ENCODE peak calls at places on chromosomes 16 and 17, in five cellular contexts. F, T, U, Z and P are unnamed samples.

GRCh38 chr16:67530013-67530939 is 1.6 kb downstream of the RIPOR1 start:
- DNase-seq in F (no peak), T (no peak), U (peak; percentile 60), Z (peak; percentile 89), P (no peak)

GRCh38 chr17:47250855-47251254 is 2.8 kb upstream of the ITGB3 start:
- DNase-seq in F (no peak), T (no peak), U (no peak), Z (no peak), P (no peak)

GRCh38 chr17:33674685-33675084 is 381.6 kb upstream of the ASIC2 start:
- DNase-seq in F (no peak), T (peak; percentile 26), U (peak; percentile 48), Z (peak; percentile 79), P (peak; percentile 79)

GRCh38 chr16:8565498-8565897 is 24.8 kb downstream of the TMEM114 start:
- DNase-seq in F (no peak), T (no peak), U (peak; percentile 6), Z (no peak), P (peak; percentile 8)

GRCh38 chr16:69497876-69498596 is 67.7 kb upstream of the NFAT5 start:
- DNase-seq in F (no peak), T (no peak), U (no peak), Z (no peak), P (no peak)

GRCh38 chr16:9134739-9135138 is 43.3 kb downstream of the HAPSTR1 start:
- DNase-seq in F (no peak), T (no peak), U (peak; percentile 63), Z (peak; percentile 62), P (peak; percentile 55)

GRCh38 chr17:30263552-30264333 is 28.0 kb downstream of the BLMH start:
- DNase-seq in F (no peak), T (no peak), U (peak; percentile 72), Z (peak; percentile 15), P (no peak)

GRCh38 chr17:59972778-59973177 is 8.2 kb upstream of the RNFT1 start:
- DNase-seq in F (no peak), T (no peak), U (no peak), Z (peak; percentile 3), P (no peak)

GRCh38 chr16:830107-830870 is 29.8 kb upstream of the GNG13 start:
- DNase-seq in F (no peak), T (no peak), U (no peak), Z (no peak), P (no peak)

GRCh38 chr17:27756467-27757371 is 43.6 kb downstream of the NOS2 start:
- DNase-seq in F (no peak), T (no peak), U (peak; percentile 68), Z (peak; percentile 42), P (peak; percentile 56)

GRCh38 chr16:75279277-75279676 is 27.9 kb upstream of the BCAR1 start:
- DNase-seq in F (no peak), T (peak; percentile 52), U (no peak), Z (peak; percentile 50), P (peak; percentile 89)

GRCh38 chr16:59683709-59684108 is 949.6 kb upstream of the GOT2 start:
- DNase-seq in F (no peak), T (no peak), U (no peak), Z (peak; percentile 20), P (no peak)

GRCh38 chr17:17321356-17322025 is 18.3 kb downstream of the NT5M start:
- DNase-seq in F (no peak), T (no peak), U (no peak), Z (no peak), P (no peak)

GRCh38 chr16:67562918-67563707 is 787 bp downstream of the CTCF start:
- DNase-seq in F (no peak), T (peak; percentile 41), U (peak; percentile 79), Z (peak; percentile 81), P (peak; percentile 41)

GRCh38 chr16:54093281-54093680 is 193.3 kb downstream of the IRX3 start:
- DNase-seq in F (no peak), T (no peak), U (no peak), Z (no peak), P (no peak)

GRCh38 chr16:53207810-53208752 is 153.3 kb downstream of the CHD9 start:
- DNase-seq in F (no peak), T (peak; percentile 80), U (peak; percentile 94), Z (peak; percentile 89), P (peak; percentile 97)

GRCh38 chr16:56389554-56389953 is 35.8 kb downstream of the AMFR start:
- DNase-seq in F (no peak), T (peak; percentile 94), U (no peak), Z (peak; percentile 99), P (no peak)

GRCh38 chr17:79874329-79874981 is 35.2 kb upstream of the CBX4 start:
- DNase-seq in F (no peak), T (peak; percentile 30), U (peak; percentile 41), Z (peak; percentile 40), P (peak; percentile 29)

GRCh38 chr16:2156025-2156848 is 655 bp downstream of the TRAF7 start:
- DNase-seq in F (no peak), T (peak; percentile 80), U (peak; percentile 38), Z (peak; percentile 84), P (no peak)